ENCODE peak calls at places on chromosome 21, in five cellular contexts. L is GM12892, W is HepG2, T is SK-N-SH, F is K562. Z is an unnamed sample.

GRCh38 chr21:25953659-25954058 is 216.9 kb downstream of the APP start:
- DNase-seq in L (no peak), W (no peak), T (no peak), F (no peak), Z (no peak)

GRCh38 chr21:33558777-33559421 is 16.1 kb downstream of the SON start:
- DNase-seq in L (no peak), W (no peak), T (no peak), F (no peak), Z (no peak)

GRCh38 chr21:44502559-44502958 is 37.4 kb downstream of the KRTAP10-1 start:
- DNase-seq in L (no peak), W (no peak), T (no peak), F (no peak), Z (no peak)

GRCh38 chr21:27590271-27590670 is 623.4 kb upstream of the ADAMTS5 start:
- DNase-seq in L (no peak), W (no peak), T (no peak), F (no peak), Z (no peak)

GRCh38 chr21:22855581-22855980 is 1857.4 kb downstream of the NCAM2 start:
- DNase-seq in L (no peak), W (no peak), T (no peak), F (no peak), Z (no peak)

GRCh38 chr21:32708069-32708468 is 19.7 kb downstream of the SYNJ1 start:
- DNase-seq in L (no peak), W (no peak), T (no peak), F (no peak), Z (no peak)

GRCh38 chr21:44999972-45000636 is 60.3 kb downstream of the SLX9 start:
- DNase-seq in L (no peak), W (no peak), T (no peak), F (no peak), Z (no peak)

GRCh38 chr21:29080454-29080930 is 7.0 kb upstream of the CCT8 start:
- DNase-seq in L (no peak), W (no peak), T (no peak), F (no peak), Z (no peak)

GRCh38 chr21:29481641-29482040 is 182.9 kb downstream of the BACH1 start:
- DNase-seq in L (no peak), W (no peak), T (no peak), F (no peak), Z (no peak)

GRCh38 chr21:29295066-29295650 is 3.6 kb upstream of the BACH1 start:
- DNase-seq in L (no peak), W (no peak), T (no peak), F (no peak), Z (no peak)

GRCh38 chr21:32705901-32706300 is 21.9 kb downstream of the SYNJ1 start:
- DNase-seq in L (no peak), W (no peak), T (no peak), F (no peak), Z (no peak)

GRCh38 chr21:18144341-18144740 is 100.3 kb upstream of the CHODL start:
- DNase-seq in L (no peak), W (no peak), T (no peak), F (no peak), Z (no peak)

DNA sequence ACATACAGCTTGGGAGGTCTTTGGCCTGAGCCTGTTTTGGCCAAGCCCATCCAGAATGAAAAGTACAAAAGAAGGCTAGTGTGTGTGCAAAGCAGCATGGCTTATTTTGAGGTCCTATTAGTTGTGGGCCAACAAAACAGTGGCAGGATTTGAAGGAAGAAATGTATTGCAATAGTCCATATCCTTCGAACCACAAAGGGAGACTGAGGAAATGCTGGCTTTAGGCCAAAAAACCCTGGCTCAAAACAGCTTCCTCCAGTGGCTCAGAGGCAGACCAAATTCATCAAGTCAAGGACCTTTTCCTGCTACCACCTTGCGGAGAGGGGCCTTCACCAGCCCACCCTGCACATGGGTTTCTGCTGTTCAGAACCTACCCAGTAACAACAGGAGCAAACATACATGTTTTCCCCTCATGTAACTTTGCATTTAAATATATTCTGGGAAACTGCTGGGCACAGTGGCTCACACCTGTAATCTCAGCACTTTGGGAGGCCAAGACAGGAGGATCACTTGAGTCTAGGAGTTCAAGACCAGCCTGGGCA is 43.3 kb downstream of the VPS26C start:
- DNase-seq in L (no peak), W (no peak), T (no peak), F (no peak), Z (no peak)
- TF ChIP-seq TAF1 in L (no peak), W (no peak), T (no peak), F (no peak), Z (no peak)

GRCh38 chr21:38816400-38816973 is 10.8 kb downstream of the ETS2 start:
- DNase-seq in L (no peak), W (no peak), T (no peak), F (no peak), Z (no peak)

GRCh38 chr21:38819719-38820147 is 14.0 kb downstream of the ETS2 start:
- DNase-seq in L (no peak), W (no peak), T (no peak), F (no peak), Z (no peak)

GRCh38 chr21:38819051-38819718 is 13.5 kb downstream of the ETS2 start:
- DNase-seq in L (no peak), W (no peak), T (no peak), F (no peak), Z (no peak)

GRCh38 chr21:38818336-38818723 is 12.6 kb downstream of the ETS2 start:
- DNase-seq in L (no peak), W (no peak), T (no peak), F (no peak), Z (no peak)

DNA sequence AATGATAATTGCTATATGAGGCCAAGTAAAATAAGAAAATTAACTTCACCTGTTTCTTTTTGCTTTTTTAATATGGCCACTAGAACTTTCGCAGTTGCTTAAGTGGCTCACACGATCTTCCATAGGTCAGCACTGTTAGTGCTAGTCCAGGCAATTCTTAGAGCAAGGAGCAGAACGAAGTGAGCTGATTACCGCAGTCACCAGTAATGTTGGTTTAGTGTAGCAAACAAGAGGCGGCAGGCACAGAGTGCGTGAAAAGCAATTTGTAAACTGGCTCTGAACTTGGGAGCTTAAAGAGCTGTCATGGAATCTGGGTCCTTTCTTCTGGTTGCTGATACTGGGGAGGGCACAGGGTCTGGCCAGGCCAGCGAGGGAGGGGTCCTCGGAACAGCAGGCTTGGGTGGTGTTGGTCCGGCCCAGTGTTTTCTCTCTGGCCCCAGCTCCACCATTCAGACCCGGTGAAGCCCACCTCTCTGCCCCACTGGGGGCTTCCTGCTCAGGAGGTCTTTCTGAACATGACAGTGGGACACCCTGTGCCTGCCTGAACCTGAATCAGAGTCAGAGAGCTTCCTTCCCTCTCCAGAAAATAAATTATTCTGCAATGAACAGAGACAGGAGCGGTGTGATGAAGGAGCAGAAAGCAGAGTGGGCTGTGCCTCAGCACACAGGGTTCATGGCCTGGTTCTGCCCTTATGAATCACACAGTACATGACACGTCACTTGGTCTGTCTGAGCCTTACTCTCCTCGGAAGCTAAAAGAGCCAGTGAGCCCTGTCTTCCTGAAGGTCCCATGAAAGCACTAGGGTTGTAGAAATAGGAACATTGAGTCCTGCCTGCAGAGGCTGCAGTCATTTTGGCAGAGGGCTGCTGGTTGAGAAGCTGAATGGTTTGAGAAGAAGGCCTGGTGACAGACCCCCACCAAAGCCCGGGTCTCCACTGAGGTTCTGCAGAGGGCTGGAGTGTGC is 11.9 kb downstream of the ETS2 start:
- DNase-seq in L (no peak), W (no peak), T (no peak), F (no peak), Z (no peak)
- TF ChIP-seq POLR2AphosphoS5 in L (no peak), W (no peak), T (no peak), F (no peak), Z (no peak)

GRCh38 chr21:46122758-46123683 is 25.1 kb downstream of the COL6A2 start:
- DNase-seq in L (peak), W (no peak), T (peak), F (no peak), Z (peak)
- TF ChIP-seq TAF1 in L (no peak), W (no peak), T (no peak), F (no peak), Z (no peak)

GRCh38 chr21:42337830-42338729 is 12.7 kb downstream of the TFF2 start:
- DNase-seq in L (no peak), W (peak), T (peak), F (peak), Z (peak)
- TF ChIP-seq POLR2AphosphoS5 in L (no peak), W (no peak), T (no peak), F (no peak), Z (no peak)

GRCh38 chr21:15616864-15617574 is 112.8 kb upstream of the USP25 start:
- DNase-seq in L (no peak), W (no peak), T (no peak), F (no peak), Z (no peak)
- TF ChIP-seq TAF1 in L (no peak), W (no peak), T (no peak), F (no peak), Z (no peak)